ENCODE peak calls at places on chromosomes 13 and 19, in five cellular contexts. P is tibial nerve, R is fibroblast of lung, Y is body of pancreas, V is ovary. X is an unnamed sample.

GRCh38 chr13:113220877-113221276 is 11.5 kb downstream of the CUL4A start:
- DNase-seq in P (no peak), Y (no peak), V (no peak), R (peak), X (no peak)

GRCh38 chr19:14432817-14433453 is at the start of gene PKN1:
- DNase-seq in R (no peak), V (peak), P (no peak), Y (peak), X (no peak)

GRCh38 chr13:32125746-32126145 is 94.2 kb downstream of the FRY start:
- DNase-seq in Y (no peak), P (no peak), R (peak), V (no peak), X (no peak)

GRCh38 chr13:23007430-23007829 is 173.3 kb upstream of the SGCG start:
- DNase-seq in R (no peak), V (no peak), P (peak), Y (no peak), X (no peak)

GRCh38 chr19:54390942-54391577 is 24.2 kb upstream of the TTYH1 start:
- DNase-seq in R (peak), Y (peak), P (no peak), V (peak), X (peak)

GRCh38 chr19:16345457-16345856 is 20.8 kb downstream of the KLF2 start:
- DNase-seq in P (no peak), V (no peak), R (no peak), Y (no peak), X (no peak)

GRCh38 chr13:114339779-114340534 is 25.7 kb downstream of the CHAMP1 start:
- DNase-seq in R (peak), P (no peak), Y (peak), V (no peak), X (peak)

GRCh38 chr13:75873499-75873898 is 237.4 kb downstream of the LMO7 start:
- DNase-seq in V (no peak), R (no peak), P (no peak), Y (no peak), X (no peak)

GRCh38 chr19:28614634-28615545 is 598.1 kb downstream of the UQCRFS1 start:
- DNase-seq in P (no peak), R (no peak), V (no peak), Y (no peak), X (no peak)

GRCh38 chr13:75744127-75744526 is 108.0 kb downstream of the LMO7 start:
- DNase-seq in R (no peak), Y (no peak), V (no peak), P (no peak), X (peak)

GRCh38 chr13:87206708-87207107 is 464.5 kb upstream of the SLITRK5 start:
- DNase-seq in R (no peak), Y (no peak), V (no peak), P (no peak), X (no peak)

GRCh38 chr13:41137241-41137640 is 4.6 kb upstream of the KBTBD6 start:
- DNase-seq in Y (no peak), V (no peak), R (no peak), P (no peak), X (peak)

GRCh38 chr19:8578642-8579265 is 1.5 kb upstream of the MYO1F start:
- DNase-seq in R (peak), P (peak), Y (peak), V (peak), X (peak)

GRCh38 chr19:45973564-45974338 is at the start of gene NOVA2:
- DNase-seq in V (peak), R (peak), Y (peak), P (peak), X (peak)
- H3K4me3 ChIP-seq in V (no peak), R (no peak), Y (no peak), P (no peak), X (no peak)

GRCh38 chr13:39016789-39017188 is 21.1 kb downstream of the PROSER1 start:
- DNase-seq in R (no peak), P (no peak), V (no peak), Y (no peak), X (peak)
- TF ChIP-seq CTCF in R (peak), P (no peak), V (no peak), Y (peak), X (peak)

DNA sequence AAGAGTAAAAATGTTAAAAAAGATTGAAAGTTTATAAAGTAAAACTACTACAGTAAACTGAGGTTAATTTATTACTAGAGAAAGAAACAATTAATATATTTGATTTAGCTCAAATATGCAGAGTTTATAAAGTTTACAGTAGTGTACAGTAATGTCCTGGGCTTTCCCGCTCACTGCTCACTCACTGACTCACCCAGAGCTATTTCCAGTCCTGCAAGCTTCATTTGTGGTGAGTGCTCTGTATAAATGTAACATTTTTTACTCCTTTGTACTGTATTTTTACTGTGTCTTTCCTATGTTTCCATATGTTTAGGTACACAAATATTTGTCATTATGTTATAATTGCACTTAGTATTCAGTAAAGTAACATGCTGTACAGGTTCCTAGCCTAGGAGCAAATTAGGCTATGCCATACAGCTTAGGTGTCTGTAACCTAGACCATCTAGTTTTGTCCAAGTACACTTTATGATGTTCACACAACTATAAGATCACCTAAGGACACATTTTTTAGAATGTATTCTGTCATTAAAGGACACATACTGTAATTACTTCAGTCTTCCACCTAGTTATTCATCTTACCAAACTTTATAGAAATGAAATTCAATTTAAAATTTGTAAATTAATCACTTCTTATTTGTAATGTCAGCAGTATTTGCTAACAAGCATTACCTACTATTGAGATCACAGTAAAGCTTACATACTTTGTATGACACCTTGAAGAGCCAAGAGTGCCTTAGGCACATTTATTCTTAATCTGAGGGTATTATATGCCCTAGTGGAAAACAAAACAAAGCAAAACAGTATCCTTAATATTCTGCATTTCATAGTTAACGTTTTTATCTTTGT is 683.4 kb downstream of the PCDH9 start:
- DNase-seq in Y (no peak), V (no peak), R (peak), P (no peak), X (peak)
- H3K4me3 ChIP-seq in Y (no peak), V (no peak), R (no peak), P (no peak), X (no peak)

GRCh38 chr19:39127812-39128510 is 2.4 kb downstream of the PAK4 start:
- DNase-seq in P (no peak), R (no peak), Y (peak), V (no peak), X (no peak)

GRCh38 chr19:39130337-39131254 is 5.0 kb downstream of the PAK4 start:
- DNase-seq in R (no peak), Y (peak), V (no peak), P (no peak), X (no peak)

GRCh38 chr19:39126593-39127187 is 1.1 kb downstream of the PAK4 start:
- DNase-seq in Y (peak), P (no peak), V (peak), R (peak), X (peak)

GRCh38 chr19:39129116-39129515 is 3.5 kb downstream of the PAK4 start:
- DNase-seq in P (no peak), Y (no peak), R (no peak), V (no peak), X (no peak)

DNA sequence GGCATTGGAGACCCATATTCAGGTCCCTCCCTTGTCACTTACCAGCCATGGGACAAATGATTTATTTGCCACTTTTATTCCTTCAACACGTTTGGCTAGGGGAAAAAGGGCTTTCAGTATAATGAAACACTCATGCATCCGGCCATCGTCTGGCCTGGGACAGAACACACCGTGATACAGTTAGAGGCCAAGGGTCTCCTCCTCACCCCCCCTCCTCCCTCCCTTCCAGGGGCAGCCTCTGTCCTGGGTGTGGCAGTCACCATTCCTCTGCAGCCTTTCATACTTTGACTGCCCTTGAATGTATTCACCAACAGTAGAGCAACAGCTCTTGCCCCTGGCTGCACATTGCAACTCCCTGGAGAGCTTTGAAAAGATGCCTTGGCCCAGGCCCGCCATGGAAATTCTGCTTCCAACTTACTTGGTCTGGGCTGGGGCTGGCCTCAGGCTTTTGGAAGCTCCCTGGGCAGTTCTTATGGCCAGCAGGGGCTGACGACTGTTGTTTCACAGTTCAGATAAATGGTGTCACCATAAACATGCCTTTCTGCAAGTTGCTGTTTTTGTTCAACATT is 3.0 kb downstream of the PAK4 start:
- DNase-seq in R (no peak), Y (no peak), V (no peak), P (no peak), X (no peak)
- TF ChIP-seq CTCF in R (no peak), Y (no peak), V (no peak), P (no peak), X (no peak)

GRCh38 chr19:4224470-4224869 is 4.9 kb upstream of the EBI3 start:
- DNase-seq in V (no peak), P (no peak), R (no peak), Y (no peak), X (no peak)
- H3K4me3 ChIP-seq in V (no peak), P (no peak), R (no peak), Y (no peak), X (no peak)

GRCh38 chr13:51894239-51894638 is 32.5 kb downstream of the CCDC70 start:
- DNase-seq in V (no peak), P (no peak), R (no peak), Y (no peak), X (no peak)

GRCh38 chr13:51900471-51900870 is 38.7 kb downstream of the CCDC70 start:
- DNase-seq in Y (no peak), V (no peak), R (no peak), P (no peak), X (no peak)

GRCh38 chr13:51892657-51893056 is 30.9 kb downstream of the CCDC70 start:
- DNase-seq in Y (no peak), R (no peak), P (no peak), V (no peak), X (no peak)

DNA sequence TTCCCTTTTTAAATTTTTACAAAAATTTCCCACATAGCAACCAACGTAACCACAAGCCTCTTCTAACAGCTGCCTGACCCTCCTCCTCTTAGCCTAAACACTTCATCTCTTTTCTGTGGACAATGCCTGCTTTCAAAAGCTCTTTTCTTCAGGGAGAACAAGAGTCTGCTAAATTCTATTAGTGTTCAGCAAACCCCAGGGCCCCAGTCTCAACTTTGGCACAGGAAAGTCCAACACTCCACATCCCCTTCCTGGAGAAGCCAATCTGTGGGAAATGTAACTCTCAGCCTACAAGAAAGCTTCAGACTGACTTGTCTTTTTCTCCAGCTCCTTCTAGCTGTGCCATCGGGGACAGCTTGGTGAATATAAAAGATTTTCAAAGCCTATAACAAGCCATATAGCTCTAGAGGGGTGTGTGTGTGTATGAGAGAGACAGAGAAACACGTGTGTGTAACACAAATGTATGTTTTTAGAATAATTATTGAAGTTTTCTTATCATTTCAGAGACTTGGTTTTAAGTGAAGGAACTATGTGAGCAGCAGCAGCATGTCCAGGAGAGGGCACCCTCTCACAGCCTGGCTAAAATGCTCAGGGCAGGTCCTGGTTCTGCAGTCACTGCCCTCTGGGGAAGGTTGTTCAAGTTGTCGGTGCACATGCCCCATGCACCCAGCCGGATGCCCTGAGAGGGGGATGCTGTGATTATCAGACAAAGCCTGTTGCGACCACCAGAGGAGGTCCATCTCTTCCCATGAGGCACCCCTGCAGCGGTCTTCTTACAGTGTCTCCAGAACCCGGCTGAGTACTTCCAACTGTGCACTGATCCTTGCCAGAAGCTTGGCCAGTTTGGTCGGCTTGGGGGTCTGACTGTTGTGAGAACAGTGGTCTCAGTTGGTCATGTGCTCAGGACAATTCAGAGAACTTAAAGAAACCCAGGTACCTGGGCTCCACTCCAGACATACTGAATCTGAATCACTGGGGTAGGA is 34.4 kb downstream of the CCDC70 start:
- DNase-seq in Y (peak), V (no peak), R (peak), P (peak), X (peak)
- TF ChIP-seq CTCF in Y (peak), V (no peak), R (peak), P (peak), X (peak)

GRCh38 chr19:49447485-49448431 is 3.9 kb downstream of the PIH1D1 start:
- DNase-seq in V (peak), R (peak), P (no peak), Y (peak), X (peak)
- H3K4me3 ChIP-seq in V (no peak), R (no peak), P (no peak), Y (no peak), X (no peak)

X was measured in epithelial cell of esophagus.